ENCODE peak calls at places on chromosomes 6 and 20, in eight cellular contexts. One of them, this sample, is unnamed.

GRCh38 chr20:45545754-45546453 is 1.3 kb downstream of the EPPIN start:
- DNase-seq in activated T-cell treated with anti-CD3 and anti-CD28 coated beads, Interleukin-2, amount 50 U/mL, for 72 hours: no peak
- DNase-seq in WTC11: peak
- DNase-seq in NCI-H345: peak
- DNase-seq in effector memory CD4-positive, alpha-beta T cell: no peak
- DNase-seq in activated naive CD8-positive, alpha-beta T cell treated with anti-CD3 and anti-CD28 coated beads for 36 hours: no peak
- DNase-seq in hippocampal formation: peak
- DNase-seq in prostate gland: no peak
- DNase-seq in this sample: no peak

GRCh38 chr6:36839819-36840379 is 655 bp upstream of the CPNE5 start:
- DNase-seq in effector memory CD4-positive, alpha-beta T cell: peak
- DNase-seq in NCI-H345: peak
- DNase-seq in prostate gland: no peak
- DNase-seq in activated naive CD8-positive, alpha-beta T cell treated with anti-CD3 and anti-CD28 coated beads for 36 hours: peak
- DNase-seq in hippocampal formation: no peak
- DNase-seq in WTC11: peak
- DNase-seq in activated T-cell treated with anti-CD3 and anti-CD28 coated beads, Interleukin-2, amount 50 U/mL, for 72 hours: peak
- DNase-seq in this sample: peak

GRCh38 chr6:14046476-14047068 is 71.0 kb upstream of the CD83 start:
- DNase-seq in NCI-H345: peak
- DNase-seq in prostate gland: peak
- DNase-seq in activated naive CD8-positive, alpha-beta T cell treated with anti-CD3 and anti-CD28 coated beads for 36 hours: peak
- DNase-seq in WTC11: peak
- DNase-seq in activated T-cell treated with anti-CD3 and anti-CD28 coated beads, Interleukin-2, amount 50 U/mL, for 72 hours: peak
- DNase-seq in hippocampal formation: no peak
- DNase-seq in effector memory CD4-positive, alpha-beta T cell: no peak
- DNase-seq in this sample: peak

GRCh38 chr6:158122048-158122447 is 46.0 kb downstream of the SERAC1 start:
- DNase-seq in WTC11: no peak
- DNase-seq in effector memory CD4-positive, alpha-beta T cell: no peak
- DNase-seq in activated naive CD8-positive, alpha-beta T cell treated with anti-CD3 and anti-CD28 coated beads for 36 hours: no peak
- DNase-seq in prostate gland: no peak
- DNase-seq in hippocampal formation: no peak
- DNase-seq in NCI-H345: no peak
- DNase-seq in activated T-cell treated with anti-CD3 and anti-CD28 coated beads, Interleukin-2, amount 50 U/mL, for 72 hours: no peak
- DNase-seq in this sample: no peak

GRCh38 chr20:24984963-24985640 is 7.4 kb downstream of the APMAP start:
- DNase-seq in prostate gland: no peak
- DNase-seq in NCI-H345: no peak
- DNase-seq in activated naive CD8-positive, alpha-beta T cell treated with anti-CD3 and anti-CD28 coated beads for 36 hours: no peak
- DNase-seq in hippocampal formation: no peak
- DNase-seq in activated T-cell treated with anti-CD3 and anti-CD28 coated beads, Interleukin-2, amount 50 U/mL, for 72 hours: no peak
- DNase-seq in WTC11: no peak
- DNase-seq in effector memory CD4-positive, alpha-beta T cell: no peak
- DNase-seq in this sample: no peak

GRCh38 chr20:50215917-50216316 is 25.3 kb downstream of the CEBPB start:
- DNase-seq in effector memory CD4-positive, alpha-beta T cell: no peak
- DNase-seq in NCI-H345: no peak
- DNase-seq in hippocampal formation: no peak
- DNase-seq in prostate gland: peak
- DNase-seq in WTC11: no peak
- DNase-seq in activated T-cell treated with anti-CD3 and anti-CD28 coated beads, Interleukin-2, amount 50 U/mL, for 72 hours: no peak
- DNase-seq in activated naive CD8-positive, alpha-beta T cell treated with anti-CD3 and anti-CD28 coated beads for 36 hours: no peak
- DNase-seq in this sample: no peak

GRCh38 chr6:170037541-170038250 is 253.2 kb downstream of the DLL1 start:
- DNase-seq in prostate gland: no peak
- DNase-seq in activated naive CD8-positive, alpha-beta T cell treated with anti-CD3 and anti-CD28 coated beads for 36 hours: no peak
- DNase-seq in hippocampal formation: no peak
- DNase-seq in effector memory CD4-positive, alpha-beta T cell: no peak
- DNase-seq in WTC11: no peak
- DNase-seq in NCI-H345: no peak
- DNase-seq in activated T-cell treated with anti-CD3 and anti-CD28 coated beads, Interleukin-2, amount 50 U/mL, for 72 hours: no peak
- DNase-seq in this sample: no peak

GRCh38 chr6:159043236-159043635 is 1.6 kb downstream of the TAGAP start:
- DNase-seq in activated naive CD8-positive, alpha-beta T cell treated with anti-CD3 and anti-CD28 coated beads for 36 hours: no peak
- DNase-seq in hippocampal formation: no peak
- DNase-seq in WTC11: no peak
- DNase-seq in NCI-H345: no peak
- DNase-seq in prostate gland: no peak
- DNase-seq in activated T-cell treated with anti-CD3 and anti-CD28 coated beads, Interleukin-2, amount 50 U/mL, for 72 hours: no peak
- DNase-seq in effector memory CD4-positive, alpha-beta T cell: no peak
- DNase-seq in this sample: no peak

GRCh38 chr6:149852180-149852579 is 12.0 kb downstream of the LRP11 start:
- DNase-seq in activated naive CD8-positive, alpha-beta T cell treated with anti-CD3 and anti-CD28 coated beads for 36 hours: no peak
- DNase-seq in prostate gland: no peak
- DNase-seq in effector memory CD4-positive, alpha-beta T cell: no peak
- DNase-seq in NCI-H345: peak
- DNase-seq in WTC11: no peak
- DNase-seq in activated T-cell treated with anti-CD3 and anti-CD28 coated beads, Interleukin-2, amount 50 U/mL, for 72 hours: no peak
- DNase-seq in hippocampal formation: no peak
- DNase-seq in this sample: no peak

GRCh38 chr6:126842769-126843168 is 275.7 kb upstream of the RSPO3 start:
- DNase-seq in activated naive CD8-positive, alpha-beta T cell treated with anti-CD3 and anti-CD28 coated beads for 36 hours: no peak
- DNase-seq in NCI-H345: no peak
- DNase-seq in activated T-cell treated with anti-CD3 and anti-CD28 coated beads, Interleukin-2, amount 50 U/mL, for 72 hours: no peak
- DNase-seq in effector memory CD4-positive, alpha-beta T cell: no peak
- DNase-seq in prostate gland: no peak
- DNase-seq in hippocampal formation: no peak
- DNase-seq in WTC11: no peak
- DNase-seq in this sample: no peak

GRCh38 chr20:22567944-22568871 is 16.2 kb downstream of the FOXA2 start:
- DNase-seq in WTC11: peak
- DNase-seq in prostate gland: no peak
- DNase-seq in hippocampal formation: no peak
- DNase-seq in effector memory CD4-positive, alpha-beta T cell: no peak
- DNase-seq in NCI-H345: no peak
- DNase-seq in activated naive CD8-positive, alpha-beta T cell treated with anti-CD3 and anti-CD28 coated beads for 36 hours: no peak
- DNase-seq in activated T-cell treated with anti-CD3 and anti-CD28 coated beads, Interleukin-2, amount 50 U/mL, for 72 hours: no peak
- DNase-seq in this sample: no peak

GRCh38 chr6:38750968-38751615 is 36.0 kb downstream of the DNAH8 start:
- DNase-seq in activated naive CD8-positive, alpha-beta T cell treated with anti-CD3 and anti-CD28 coated beads for 36 hours: no peak
- DNase-seq in WTC11: no peak
- DNase-seq in NCI-H345: no peak
- DNase-seq in effector memory CD4-positive, alpha-beta T cell: no peak
- DNase-seq in prostate gland: no peak
- DNase-seq in hippocampal formation: no peak
- DNase-seq in activated T-cell treated with anti-CD3 and anti-CD28 coated beads, Interleukin-2, amount 50 U/mL, for 72 hours: peak
- DNase-seq in this sample: no peak

This sample was measured in HuH-7.5.